ENCODE peak calls at places on chromosomes 12 and 14, in eight cellular contexts. J, S, W, I, A, V, K and C are unnamed samples.

GRCh38 chr14:23430016-23430732 is 5.3 kb downstream of the MYH7 start:
- DNase-seq in J (no peak), S (no peak), W (no peak), I (peak; percentile 22), A (peak; percentile 19), V (no peak), K (peak; percentile 22), C (no peak)

GRCh38 chr12:90207799-90208198 is 499.2 kb upstream of the ATP2B1 start:
- DNase-seq in J (no peak), S (no peak), W (no peak), I (no peak), A (no peak), V (no peak), K (no peak), C (no peak)

GRCh38 chr14:89544636-89545301 is 127.7 kb upstream of the FOXN3 start:
- DNase-seq in J (no peak), S (no peak), W (no peak), I (no peak), A (no peak), V (no peak), K (no peak), C (peak; percentile 67)

GRCh38 chr12:4421590-4422031 is 24.0 kb downstream of the FGF6 start:
- DNase-seq in J (no peak), S (no peak), W (no peak), I (no peak), A (no peak), V (no peak), K (no peak), C (peak; percentile 50)

GRCh38 chr12:56337753-56338221 is 897 bp upstream of the IL23A start:
- DNase-seq in J (no peak), S (no peak), W (no peak), I (no peak), A (no peak), V (no peak), K (no peak), C (peak; percentile 19)

GRCh38 chr12:111685322-111685810 is 390 bp downstream of the BRAP start:
- DNase-seq in J (no peak), S (peak; percentile 60), W (no peak), I (no peak), A (peak; percentile 32), V (peak; percentile 38), K (no peak), C (no peak)

GRCh38 chr14:96748371-96748770 is 48.8 kb upstream of the VRK1 start:
- DNase-seq in J (no peak), S (no peak), W (no peak), I (peak; percentile 52), A (no peak), V (peak; percentile 32), K (no peak), C (no peak)

GRCh38 chr14:92922883-92923743 is at the start of gene CHGA:
- DNase-seq in J (no peak), S (peak; percentile 41), W (no peak), I (peak; percentile 60), A (peak; percentile 51), V (peak; percentile 37), K (peak; percentile 76), C (peak; percentile 28)

GRCh38 chr14:74501135-74501614 is 7.6 kb downstream of the ISCA2 start:
- DNase-seq in J (no peak), S (peak; percentile 32), W (no peak), I (peak; percentile 73), A (peak; percentile 67), V (peak; percentile 46), K (peak; percentile 87), C (peak; percentile 88)

GRCh38 chr14:101066826-101067508 is 163.4 kb upstream of the RTL1 start:
- DNase-seq in J (no peak), S (no peak), W (no peak), I (peak; percentile 35), A (peak; percentile 18), V (peak; percentile 1), K (peak; percentile 46), C (no peak)

GRCh38 chr14:93729993-93730392 is 58.3 kb downstream of the PRIMA1 start:
- DNase-seq in J (no peak), S (no peak), W (no peak), I (no peak), A (no peak), V (no peak), K (no peak), C (no peak)

GRCh38 chr14:35534884-35535793 is 1.2 kb downstream of the INSM2 start:
- DNase-seq in J (no peak), S (peak; percentile 64), W (no peak), I (peak; percentile 73), A (peak; percentile 62), V (peak; percentile 59), K (peak; percentile 82), C (peak; percentile 69)

GRCh38 chr12:6912164-6912956 is 2.0 kb upstream of the ENO2 start:
- DNase-seq in J (no peak), S (no peak), W (no peak), I (no peak), A (peak; percentile 28), V (no peak), K (no peak), C (no peak)

GRCh38 chr14:105472496-105472991 is 2.1 kb upstream of the CRIP2 start:
- DNase-seq in J (no peak), S (no peak), W (no peak), I (no peak), A (peak; percentile 74), V (no peak), K (no peak), C (no peak)

GRCh38 chr12:129871991-129872969 is 31.5 kb downstream of the TMEM132D start:
- DNase-seq in J (no peak), S (no peak), W (no peak), I (no peak), A (no peak), V (no peak), K (no peak), C (no peak)

GRCh38 chr14:52052289-52052943 is 16.4 kb downstream of the NID2 start:
- DNase-seq in J (peak; percentile 89), S (no peak), W (no peak), I (no peak), A (no peak), V (no peak), K (no peak), C (peak; percentile 93)

DNA sequence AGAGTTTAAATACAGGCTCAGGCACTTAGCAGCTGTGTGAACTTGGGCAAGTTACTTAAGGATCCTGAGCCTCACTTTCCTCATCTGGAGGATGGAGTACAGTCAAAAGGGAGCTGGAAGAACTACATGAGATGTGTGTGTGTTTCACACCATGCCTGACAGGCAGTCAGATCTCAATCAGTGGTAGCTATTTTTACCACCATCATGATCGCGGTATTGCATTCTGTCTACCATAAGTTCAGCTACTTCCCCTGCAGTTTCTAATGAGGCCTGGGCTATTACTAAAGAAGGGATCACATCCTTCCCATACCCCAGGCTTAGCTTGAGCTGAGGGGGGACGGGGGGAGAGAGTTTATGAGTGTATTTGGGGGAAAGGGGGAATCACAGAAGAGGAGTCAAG is 7.0 kb downstream of the AQP6 start:
- DNase-seq in J (no peak), S (no peak), W (no peak), I (no peak), A (no peak), V (no peak), K (no peak), C (no peak)
- H3K4me3 ChIP-seq in J (no peak overlapping the region), S (no peak overlapping the region), W (no peak overlapping the region), I (no peak overlapping the region), A (no peak overlapping the region), V (no peak overlapping the region), K (no peak overlapping the region), C (no peak overlapping the region)

DNA sequence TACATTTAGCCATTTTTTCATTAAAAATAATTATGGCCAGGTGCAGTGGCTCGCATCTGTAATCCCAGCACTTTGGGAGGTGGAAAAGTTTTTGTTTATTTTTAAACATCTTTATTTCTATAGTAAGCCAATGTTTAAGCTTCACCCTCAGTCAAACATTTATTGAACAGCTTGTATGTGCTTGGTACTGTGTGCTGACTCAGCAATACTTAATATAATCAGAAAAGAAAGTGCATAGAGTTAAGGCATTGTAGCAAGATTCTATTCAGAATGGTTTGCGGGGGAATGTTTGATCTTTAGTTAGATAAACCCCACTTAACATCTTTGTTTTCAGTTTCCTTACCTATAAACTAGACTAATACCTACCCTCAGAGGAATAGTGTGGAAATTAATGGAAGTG is 11.1 kb downstream of the ACTR6 start:
- DNase-seq in J (no peak), S (no peak), W (no peak), I (no peak), A (no peak), V (no peak), K (no peak), C (no peak)
- TF ChIP-seq CTCF in J (no peak), S (no peak), W (no peak), I (no peak), A (no peak), V (no peak), K (no peak), C (no peak)

GRCh38 chr14:102250636-102251035 is 54.3 kb downstream of the MOK start:
- DNase-seq in J (no peak), S (no peak), W (no peak), I (no peak), A (no peak), V (no peak), K (no peak), C (no peak)

GRCh38 chr14:102246071-102246470 is 58.9 kb downstream of the MOK start:
- DNase-seq in J (no peak), S (no peak), W (no peak), I (no peak), A (no peak), V (no peak), K (no peak), C (no peak)

GRCh38 chr14:102251161-102251560 is 53.8 kb downstream of the MOK start:
- DNase-seq in J (no peak), S (no peak), W (no peak), I (no peak), A (no peak), V (no peak), K (no peak), C (no peak)

GRCh38 chr14:102249041-102249440 is 55.9 kb downstream of the MOK start:
- DNase-seq in J (no peak), S (no peak), W (no peak), I (no peak), A (no peak), V (no peak), K (no peak), C (peak; percentile 86)

DNA sequence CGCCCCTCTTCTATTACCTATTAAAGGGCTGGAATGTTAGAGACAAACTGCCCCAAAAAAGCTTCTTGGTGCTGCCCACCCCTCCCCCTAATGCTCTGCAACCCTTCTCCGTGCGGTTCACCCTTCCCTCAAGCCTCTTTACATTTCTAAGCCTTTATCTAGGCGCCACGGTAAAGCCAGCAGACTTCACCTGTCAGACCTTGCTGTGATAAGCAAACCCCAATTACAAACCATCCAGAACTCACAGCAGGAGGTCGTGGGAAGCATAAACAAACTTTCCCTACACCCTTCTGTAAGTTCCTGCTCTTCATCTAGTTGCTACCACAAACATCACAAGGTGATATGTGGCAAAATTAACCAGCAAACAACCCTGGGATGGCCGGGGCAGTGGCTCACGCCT is 56.8 kb downstream of the MOK start:
- DNase-seq in J (no peak), S (no peak), W (no peak), I (no peak), A (no peak), V (no peak), K (no peak), C (no peak)
- H3K4me3 ChIP-seq in J (no peak overlapping the region), S (no peak overlapping the region), W (no peak overlapping the region), I (no peak overlapping the region), A (no peak overlapping the region), V (no peak overlapping the region), K (no peak overlapping the region), C (no peak overlapping the region)

DNA sequence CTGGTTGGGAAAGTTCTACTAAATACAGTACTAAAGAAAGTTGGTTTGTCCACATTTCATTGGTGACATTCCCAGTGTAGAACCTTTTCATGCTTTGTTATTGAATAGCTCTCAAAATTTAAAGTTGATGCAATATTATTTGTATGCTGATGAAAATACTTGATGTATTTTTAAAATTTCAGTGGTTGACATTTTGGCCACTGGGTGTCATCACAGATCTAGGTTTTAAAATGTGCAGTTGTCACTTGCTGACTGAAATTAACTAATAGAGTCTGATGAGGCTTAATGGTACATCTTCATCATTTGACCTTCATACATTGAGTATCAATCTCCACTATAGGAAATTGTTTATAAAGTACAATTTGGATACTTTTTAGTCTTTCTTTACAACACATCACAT is 37.1 kb downstream of the CMAS start:
- DNase-seq in J (no peak), S (no peak), W (no peak), I (no peak), A (no peak), V (no peak), K (no peak), C (peak; percentile 54)
- TF ChIP-seq CTCF in J (peak; percentile 36), S (peak; percentile 13), W (peak; percentile 47), I (peak; percentile 52), A (peak; percentile 18), V (peak; percentile 25), K (peak; percentile 52), C (peak; percentile 32)